ENCODE peak calls at places on chromosomes 6 and 20, in six cellular contexts. S is lung microvascular endothelial cell; C is neural progenitor cell; U is occipital lobe; I is activated T-helper 2 cell treated with anti-CD3 and anti-CD28 coated beads, Interferon-gamma antibody, Interleukin-2, Interleukin-4, amounts not matched to agents 10 μg/mL and 5 μg/mL and 100 μg/mL, durations not matched to agents 14 hours and 24 hours and 36 hours; X is H54. Z is an unnamed sample.

GRCh38 chr6:26629373-26629772 is 30.2 kb downstream of the ZNF322 start:
- DNase-seq in S (no peak), C (no peak), U (no peak), I (no peak), X (no peak), Z (no peak)

GRCh38 chr6:158002951-158003853 is 21.5 kb downstream of the SYNJ2 start:
- DNase-seq in S (peak; percentile 84), C (peak; percentile 50), U (no peak), I (no peak), X (no peak), Z (no peak)

GRCh38 chr6:107676002-107676401 is 148.1 kb downstream of the SCML4 start:
- DNase-seq in S (peak; percentile 81), C (no peak), U (peak; percentile 18), I (no peak), X (no peak), Z (no peak)

GRCh38 chr20:21190866-21191265 is 65.0 kb downstream of the KIZ start:
- DNase-seq in S (no peak), C (no peak), U (no peak), I (no peak), X (no peak), Z (no peak)

GRCh38 chr6:20712011-20712410 is 177.8 kb downstream of the CDKAL1 start:
- DNase-seq in S (no peak), C (no peak), U (no peak), I (no peak), X (no peak), Z (no peak)

GRCh38 chr6:112929661-112930060 is 582.5 kb downstream of the RFPL4B start:
- DNase-seq in S (peak; percentile 49), C (no peak), U (no peak), I (no peak), X (no peak), Z (no peak)

GRCh38 chr6:138441965-138442364 is 37.9 kb downstream of the HEBP2 start:
- DNase-seq in S (no peak), C (no peak), U (no peak), I (no peak), X (no peak), Z (no peak)

GRCh38 chr6:137185290-137185689 is 11.8 kb upstream of the IL22RA2 start:
- DNase-seq in S (no peak), C (no peak), U (no peak), I (no peak), X (no peak), Z (no peak)

Z was measured in KG1.